ENCODE peak calls at places on chromosome 11, in seven cellular contexts. One of them, this sample, is unnamed.

GRCh38 chr11:86209806-86210657 is 34.5 kb upstream of the EED start:
- DNase-seq in NCI-H2081 treated with DMSO at 0.1 percent for 48 hours: no peak
- DNase-seq in AG08396: no peak
- DNase-seq in stimulated activated CD4-positive, alpha-beta T cell treated with anti-CD3 and anti-CD28 coated beads, TNF-alpha, amount 100 ng/mL, for 24 hours: no peak
- DNase-seq in astrocyte of the cerebellum: no peak
- DNase-seq in caudate nucleus: no peak
- DNase-seq in activated CD4-positive, alpha-beta memory T cell treated with anti-CD3 and anti-CD28 coated beads, Interleukin-2, amount 10 ng/mL, durations not matched to agents 7 days and 5 days: no peak
- DNase-seq in this sample: no peak

GRCh38 chr11:65132988-65133700 is 1.2 kb downstream of the SYVN1 start:
- DNase-seq in activated CD4-positive, alpha-beta memory T cell treated with anti-CD3 and anti-CD28 coated beads, Interleukin-2, amount 10 ng/mL, durations not matched to agents 7 days and 5 days: peak
- DNase-seq in caudate nucleus: no peak
- DNase-seq in stimulated activated CD4-positive, alpha-beta T cell treated with anti-CD3 and anti-CD28 coated beads, TNF-alpha, amount 100 ng/mL, for 24 hours: no peak
- DNase-seq in AG08396: no peak
- DNase-seq in NCI-H2081 treated with DMSO at 0.1 percent for 48 hours: no peak
- DNase-seq in astrocyte of the cerebellum: no peak
- DNase-seq in this sample: peak

GRCh38 chr11:35714882-35715612 is 52.5 kb downstream of the TRIM44 start:
- DNase-seq in astrocyte of the cerebellum: no peak
- DNase-seq in stimulated activated CD4-positive, alpha-beta T cell treated with anti-CD3 and anti-CD28 coated beads, TNF-alpha, amount 100 ng/mL, for 24 hours: no peak
- DNase-seq in NCI-H2081 treated with DMSO at 0.1 percent for 48 hours: no peak
- DNase-seq in caudate nucleus: no peak
- DNase-seq in AG08396: peak
- DNase-seq in activated CD4-positive, alpha-beta memory T cell treated with anti-CD3 and anti-CD28 coated beads, Interleukin-2, amount 10 ng/mL, durations not matched to agents 7 days and 5 days: peak
- DNase-seq in this sample: no peak

GRCh38 chr11:86571273-86571948 is 101.0 kb downstream of the ME3 start:
- DNase-seq in AG08396: no peak
- DNase-seq in activated CD4-positive, alpha-beta memory T cell treated with anti-CD3 and anti-CD28 coated beads, Interleukin-2, amount 10 ng/mL, durations not matched to agents 7 days and 5 days: no peak
- DNase-seq in astrocyte of the cerebellum: no peak
- DNase-seq in stimulated activated CD4-positive, alpha-beta T cell treated with anti-CD3 and anti-CD28 coated beads, TNF-alpha, amount 100 ng/mL, for 24 hours: no peak
- DNase-seq in caudate nucleus: no peak
- DNase-seq in NCI-H2081 treated with DMSO at 0.1 percent for 48 hours: no peak
- DNase-seq in this sample: no peak

GRCh38 chr11:69972351-69972802 is 105.7 kb upstream of the ANO1 start:
- DNase-seq in NCI-H2081 treated with DMSO at 0.1 percent for 48 hours: no peak
- DNase-seq in activated CD4-positive, alpha-beta memory T cell treated with anti-CD3 and anti-CD28 coated beads, Interleukin-2, amount 10 ng/mL, durations not matched to agents 7 days and 5 days: no peak
- DNase-seq in astrocyte of the cerebellum: no peak
- DNase-seq in AG08396: no peak
- DNase-seq in caudate nucleus: no peak
- DNase-seq in stimulated activated CD4-positive, alpha-beta T cell treated with anti-CD3 and anti-CD28 coated beads, TNF-alpha, amount 100 ng/mL, for 24 hours: no peak
- DNase-seq in this sample: no peak

GRCh38 chr11:2265396-2265795 is 5.0 kb downstream of the ASCL2 start:
- DNase-seq in activated CD4-positive, alpha-beta memory T cell treated with anti-CD3 and anti-CD28 coated beads, Interleukin-2, amount 10 ng/mL, durations not matched to agents 7 days and 5 days: no peak
- DNase-seq in AG08396: no peak
- DNase-seq in stimulated activated CD4-positive, alpha-beta T cell treated with anti-CD3 and anti-CD28 coated beads, TNF-alpha, amount 100 ng/mL, for 24 hours: no peak
- DNase-seq in caudate nucleus: no peak
- DNase-seq in NCI-H2081 treated with DMSO at 0.1 percent for 48 hours: no peak
- DNase-seq in astrocyte of the cerebellum: no peak
- DNase-seq in this sample: no peak

GRCh38 chr11:110738641-110739040 is 26.4 kb upstream of the ARHGAP20 start:
- DNase-seq in caudate nucleus: no peak
- DNase-seq in astrocyte of the cerebellum: no peak
- DNase-seq in NCI-H2081 treated with DMSO at 0.1 percent for 48 hours: no peak
- DNase-seq in AG08396: no peak
- DNase-seq in stimulated activated CD4-positive, alpha-beta T cell treated with anti-CD3 and anti-CD28 coated beads, TNF-alpha, amount 100 ng/mL, for 24 hours: no peak
- DNase-seq in activated CD4-positive, alpha-beta memory T cell treated with anti-CD3 and anti-CD28 coated beads, Interleukin-2, amount 10 ng/mL, durations not matched to agents 7 days and 5 days: no peak
- DNase-seq in this sample: no peak

GRCh38 chr11:128765571-128766530 is 72.0 kb downstream of the FLI1 start:
- DNase-seq in astrocyte of the cerebellum: no peak
- DNase-seq in caudate nucleus: no peak
- DNase-seq in AG08396: no peak
- DNase-seq in NCI-H2081 treated with DMSO at 0.1 percent for 48 hours: no peak
- DNase-seq in stimulated activated CD4-positive, alpha-beta T cell treated with anti-CD3 and anti-CD28 coated beads, TNF-alpha, amount 100 ng/mL, for 24 hours: no peak
- DNase-seq in activated CD4-positive, alpha-beta memory T cell treated with anti-CD3 and anti-CD28 coated beads, Interleukin-2, amount 10 ng/mL, durations not matched to agents 7 days and 5 days: no peak
- DNase-seq in this sample: no peak

GRCh38 chr11:73625690-73626318 is 20.6 kb upstream of the PLEKHB1 start:
- DNase-seq in stimulated activated CD4-positive, alpha-beta T cell treated with anti-CD3 and anti-CD28 coated beads, TNF-alpha, amount 100 ng/mL, for 24 hours: peak
- DNase-seq in activated CD4-positive, alpha-beta memory T cell treated with anti-CD3 and anti-CD28 coated beads, Interleukin-2, amount 10 ng/mL, durations not matched to agents 7 days and 5 days: peak
- DNase-seq in AG08396: peak
- DNase-seq in astrocyte of the cerebellum: peak
- DNase-seq in NCI-H2081 treated with DMSO at 0.1 percent for 48 hours: peak
- DNase-seq in caudate nucleus: peak
- DNase-seq in this sample: peak

GRCh38 chr11:719214-720016 is 13.4 kb downstream of the EPS8L2 start:
- DNase-seq in stimulated activated CD4-positive, alpha-beta T cell treated with anti-CD3 and anti-CD28 coated beads, TNF-alpha, amount 100 ng/mL, for 24 hours: no peak
- DNase-seq in NCI-H2081 treated with DMSO at 0.1 percent for 48 hours: no peak
- DNase-seq in astrocyte of the cerebellum: no peak
- DNase-seq in AG08396: no peak
- DNase-seq in activated CD4-positive, alpha-beta memory T cell treated with anti-CD3 and anti-CD28 coated beads, Interleukin-2, amount 10 ng/mL, durations not matched to agents 7 days and 5 days: no peak
- DNase-seq in caudate nucleus: no peak
- DNase-seq in this sample: no peak

GRCh38 chr11:14645247-14645912 is 1.8 kb downstream of the PDE3B start:
- DNase-seq in activated CD4-positive, alpha-beta memory T cell treated with anti-CD3 and anti-CD28 coated beads, Interleukin-2, amount 10 ng/mL, durations not matched to agents 7 days and 5 days: no peak
- DNase-seq in astrocyte of the cerebellum: no peak
- DNase-seq in AG08396: peak
- DNase-seq in stimulated activated CD4-positive, alpha-beta T cell treated with anti-CD3 and anti-CD28 coated beads, TNF-alpha, amount 100 ng/mL, for 24 hours: no peak
- DNase-seq in NCI-H2081 treated with DMSO at 0.1 percent for 48 hours: no peak
- DNase-seq in caudate nucleus: no peak
- DNase-seq in this sample: no peak

GRCh38 chr11:83223457-83223856 is 29.9 kb downstream of the ANKRD42 start:
- DNase-seq in AG08396: no peak
- DNase-seq in NCI-H2081 treated with DMSO at 0.1 percent for 48 hours: no peak
- DNase-seq in astrocyte of the cerebellum: no peak
- DNase-seq in caudate nucleus: no peak
- DNase-seq in activated CD4-positive, alpha-beta memory T cell treated with anti-CD3 and anti-CD28 coated beads, Interleukin-2, amount 10 ng/mL, durations not matched to agents 7 days and 5 days: no peak
- DNase-seq in stimulated activated CD4-positive, alpha-beta T cell treated with anti-CD3 and anti-CD28 coated beads, TNF-alpha, amount 100 ng/mL, for 24 hours: no peak
- DNase-seq in this sample: no peak

GRCh38 chr11:45048870-45049825 is 97.3 kb upstream of the PRDM11 start:
- DNase-seq in astrocyte of the cerebellum: no peak
- DNase-seq in AG08396: no peak
- DNase-seq in activated CD4-positive, alpha-beta memory T cell treated with anti-CD3 and anti-CD28 coated beads, Interleukin-2, amount 10 ng/mL, durations not matched to agents 7 days and 5 days: no peak
- DNase-seq in NCI-H2081 treated with DMSO at 0.1 percent for 48 hours: no peak
- DNase-seq in stimulated activated CD4-positive, alpha-beta T cell treated with anti-CD3 and anti-CD28 coated beads, TNF-alpha, amount 100 ng/mL, for 24 hours: no peak
- DNase-seq in caudate nucleus: no peak
- DNase-seq in this sample: no peak

GRCh38 chr11:121105851-121106250 is 4.8 kb downstream of the TECTA start:
- DNase-seq in activated CD4-positive, alpha-beta memory T cell treated with anti-CD3 and anti-CD28 coated beads, Interleukin-2, amount 10 ng/mL, durations not matched to agents 7 days and 5 days: no peak
- DNase-seq in caudate nucleus: no peak
- DNase-seq in stimulated activated CD4-positive, alpha-beta T cell treated with anti-CD3 and anti-CD28 coated beads, TNF-alpha, amount 100 ng/mL, for 24 hours: no peak
- DNase-seq in AG08396: no peak
- DNase-seq in astrocyte of the cerebellum: no peak
- DNase-seq in NCI-H2081 treated with DMSO at 0.1 percent for 48 hours: no peak
- DNase-seq in this sample: no peak

GRCh38 chr11:67354314-67355022 is 1.1 kb upstream of the POLD4 start:
- DNase-seq in AG08396: peak
- DNase-seq in activated CD4-positive, alpha-beta memory T cell treated with anti-CD3 and anti-CD28 coated beads, Interleukin-2, amount 10 ng/mL, durations not matched to agents 7 days and 5 days: no peak
- DNase-seq in stimulated activated CD4-positive, alpha-beta T cell treated with anti-CD3 and anti-CD28 coated beads, TNF-alpha, amount 100 ng/mL, for 24 hours: no peak
- DNase-seq in NCI-H2081 treated with DMSO at 0.1 percent for 48 hours: no peak
- DNase-seq in astrocyte of the cerebellum: no peak
- DNase-seq in caudate nucleus: no peak
- DNase-seq in this sample: peak

GRCh38 chr11:102810943-102811528 is 13.1 kb upstream of the MMP1 start:
- DNase-seq in activated CD4-positive, alpha-beta memory T cell treated with anti-CD3 and anti-CD28 coated beads, Interleukin-2, amount 10 ng/mL, durations not matched to agents 7 days and 5 days: no peak
- DNase-seq in stimulated activated CD4-positive, alpha-beta T cell treated with anti-CD3 and anti-CD28 coated beads, TNF-alpha, amount 100 ng/mL, for 24 hours: no peak
- DNase-seq in astrocyte of the cerebellum: no peak
- DNase-seq in AG08396: peak
- DNase-seq in caudate nucleus: no peak
- DNase-seq in NCI-H2081 treated with DMSO at 0.1 percent for 48 hours: no peak
- DNase-seq in this sample: no peak

GRCh38 chr11:8231979-8232378 is 31.7 kb downstream of the LMO1 start:
- DNase-seq in AG08396: no peak
- DNase-seq in NCI-H2081 treated with DMSO at 0.1 percent for 48 hours: no peak
- DNase-seq in stimulated activated CD4-positive, alpha-beta T cell treated with anti-CD3 and anti-CD28 coated beads, TNF-alpha, amount 100 ng/mL, for 24 hours: no peak
- DNase-seq in caudate nucleus: no peak
- DNase-seq in astrocyte of the cerebellum: no peak
- DNase-seq in activated CD4-positive, alpha-beta memory T cell treated with anti-CD3 and anti-CD28 coated beads, Interleukin-2, amount 10 ng/mL, durations not matched to agents 7 days and 5 days: no peak
- DNase-seq in this sample: no peak

GRCh38 chr11:115162919-115163318 is 341.3 kb downstream of the CADM1 start:
- DNase-seq in caudate nucleus: no peak
- DNase-seq in astrocyte of the cerebellum: no peak
- DNase-seq in activated CD4-positive, alpha-beta memory T cell treated with anti-CD3 and anti-CD28 coated beads, Interleukin-2, amount 10 ng/mL, durations not matched to agents 7 days and 5 days: no peak
- DNase-seq in NCI-H2081 treated with DMSO at 0.1 percent for 48 hours: no peak
- DNase-seq in stimulated activated CD4-positive, alpha-beta T cell treated with anti-CD3 and anti-CD28 coated beads, TNF-alpha, amount 100 ng/mL, for 24 hours: no peak
- DNase-seq in AG08396: no peak
- DNase-seq in this sample: no peak

GRCh38 chr11:10744206-10744605 is 6.8 kb upstream of the CTR9 start:
- DNase-seq in stimulated activated CD4-positive, alpha-beta T cell treated with anti-CD3 and anti-CD28 coated beads, TNF-alpha, amount 100 ng/mL, for 24 hours: no peak
- DNase-seq in astrocyte of the cerebellum: no peak
- DNase-seq in activated CD4-positive, alpha-beta memory T cell treated with anti-CD3 and anti-CD28 coated beads, Interleukin-2, amount 10 ng/mL, durations not matched to agents 7 days and 5 days: no peak
- DNase-seq in AG08396: no peak
- DNase-seq in caudate nucleus: no peak
- DNase-seq in NCI-H2081 treated with DMSO at 0.1 percent for 48 hours: no peak
- DNase-seq in this sample: no peak